ENCODE peak calls at places on chromosome 13, in four cellular contexts. V, B, S and P are unnamed samples.

GRCh38 chr13:23086951-23087350 is 93.8 kb upstream of the SGCG start:
- DNase-seq in V (no peak), S (no peak), B (no peak), P (no peak)

GRCh38 chr13:41627425-41627824 is 170.1 kb downstream of the RGCC start:
- DNase-seq in S (no peak), V (no peak), B (no peak), P (no peak)

GRCh38 chr13:104810242-104810641 is 1725.2 kb downstream of the EFNB2 start:
- DNase-seq in V (no peak), S (no peak), B (no peak), P (no peak)

GRCh38 chr13:88823114-88823513 is 1151.9 kb downstream of the SLITRK5 start:
- DNase-seq in V (no peak), S (no peak), B (no peak), P (no peak)

GRCh38 chr13:106151056-106151699 is 384.3 kb downstream of the EFNB2 start:
- DNase-seq in B (no peak), S (no peak), V (no peak), P (no peak)

GRCh38 chr13:40187324-40187795 is 479.1 kb downstream of the FOXO1 start:
- DNase-seq in S (peak), B (no peak), V (no peak), P (peak)

GRCh38 chr13:25574437-25575426 is 203.0 kb downstream of the ATP8A2 start:
- DNase-seq in B (peak), S (peak), V (no peak), P (peak)

GRCh38 chr13:40758811-40759210 is 12.2 kb downstream of the MRPS31 start:
- DNase-seq in B (no peak), V (no peak), S (no peak), P (no peak)

GRCh38 chr13:103287659-103288058 is 221.4 kb upstream of the SLC10A2 start:
- DNase-seq in V (no peak), S (no peak), B (no peak), P (no peak)

GRCh38 chr13:72643339-72643989 is 84.0 kb downstream of the MZT1 start:
- DNase-seq in S (peak), V (no peak), B (no peak), P (peak)